ENCODE peak calls at places on chromosomes 4 and X, in five cellular contexts. K is NCI-H1092 treated with DMSO at 0.1 percent for 48 hours, E is GM23338, O is lung microvascular endothelial cell, X is posterior vena cava. M is an unnamed sample.

GRCh38 chrX:34300871-34301270 is 168.8 kb upstream of the FAM47A start:
- DNase-seq in K (peak; percentile 28), E (peak; percentile 61), O (peak; percentile 53), X (no peak), M (no peak)

GRCh38 chrX:30570505-30570904 is 7.1 kb downstream of the TASL start:
- DNase-seq in K (peak; percentile 14), E (peak; percentile 7), O (peak; percentile 25), X (no peak), M (no peak)

GRCh38 chr4:1511441-1512041 is 105.3 kb upstream of the NKX1-1 start:
- DNase-seq in K (no peak), E (peak; percentile 62), O (peak; percentile 26), X (peak; percentile 74), M (no peak)

GRCh38 chrX:49192722-49193328 is 6.7 kb upstream of the PRICKLE3 start:
- DNase-seq in K (peak; percentile 29), E (peak; percentile 67), O (peak; percentile 43), X (no peak), M (no peak)

GRCh38 chr4:108502366-108502765 is 118.0 kb upstream of the RPL34 start:
- DNase-seq in K (no peak), E (no peak), O (no peak), X (no peak), M (no peak)

GRCh38 chrX:20857746-20858145 is 516.5 kb upstream of the CNKSR2 start:
- DNase-seq in K (no peak), E (no peak), O (no peak), X (no peak), M (no peak)

GRCh38 chr4:62119195-62119594 is 919.1 kb downstream of the ADGRL3 start:
- DNase-seq in K (no peak), E (no peak), O (no peak), X (no peak), M (no peak)

GRCh38 chrX:445727-446126 is 59.0 kb upstream of the PPP2R3B start:
- DNase-seq in K (no peak), E (no peak), O (no peak), X (peak; percentile 20), M (no peak)

GRCh38 chr4:126899382-126899801 is 733.4 kb upstream of the INTU start:
- DNase-seq in K (peak; percentile 9), E (no peak), O (peak; percentile 8), X (no peak), M (peak; percentile 76)

GRCh38 chr4:110245567-110245966 is 47.2 kb upstream of the ELOVL6 start:
- DNase-seq in K (no peak), E (no peak), O (no peak), X (no peak), M (peak; percentile 11)

M was measured in HS-27A.